ENCODE peak calls at places on chromosomes 5 and 9, in five cellular contexts. A is skeletal muscle cell, L is AG09309, R is left cardiac atrium, Z is T-helper 17 cell. W is an unnamed sample.

GRCh38 chr5:135386886-135387628 is 12.0 kb downstream of the MACROH2A1 start:
- DNase-seq in A (peak), L (peak), R (no peak), Z (no peak), W (no peak)

GRCh38 chr5:36390640-36391039 is 88.9 kb upstream of the RANBP3L start:
- DNase-seq in A (no peak), L (no peak), R (no peak), Z (no peak), W (no peak)

GRCh38 chr5:92380069-92380770 is 997.1 kb upstream of the ARRDC3 start:
- DNase-seq in A (no peak), L (no peak), R (no peak), Z (no peak), W (no peak)

GRCh38 chr5:133259199-133259997 is 207.6 kb downstream of the HSPA4 start:
- DNase-seq in A (no peak), L (no peak), R (no peak), Z (no peak), W (no peak)

GRCh38 chr9:133348763-133349573 is 950 bp downstream of the RPL7A start:
- DNase-seq in A (no peak), L (no peak), R (no peak), Z (no peak), W (no peak)

GRCh38 chr9:109968702-109969450 is 188.9 kb downstream of the PALM2AKAP2 start:
- DNase-seq in A (no peak), L (no peak), R (no peak), Z (no peak), W (no peak)

GRCh38 chr9:132572921-132573320 is 9.5 kb upstream of the BARHL1 start:
- DNase-seq in A (no peak), L (no peak), R (no peak), Z (no peak), W (peak)

GRCh38 chr9:116844621-116845020 is 157.5 kb downstream of the TRIM32 start:
- DNase-seq in A (no peak), L (no peak), R (no peak), Z (no peak), W (peak)

GRCh38 chr5:127355342-127355741 is 64.7 kb downstream of the MEGF10 start:
- DNase-seq in A (no peak), L (no peak), R (no peak), Z (no peak), W (peak)

GRCh38 chr5:7015586-7016256 is 302.5 kb downstream of the TENT4A start:
- DNase-seq in A (no peak), L (no peak), R (no peak), Z (no peak), W (peak)

GRCh38 chr5:94304146-94304545 is 314.3 kb downstream of the KIAA0825 start:
- DNase-seq in A (no peak), L (no peak), R (no peak), Z (no peak), W (no peak)

GRCh38 chr9:34884732-34885131 is 73.4 kb upstream of the PHF24 start:
- DNase-seq in A (no peak), L (no peak), R (no peak), Z (no peak), W (no peak)

GRCh38 chr5:17061973-17062470 is 125.9 kb upstream of the MYO10 start:
- DNase-seq in A (no peak), L (no peak), R (peak), Z (no peak), W (no peak)

GRCh38 chr5:58499951-58500350 is 8.7 kb downstream of the GAPT start:
- DNase-seq in A (no peak), L (no peak), R (no peak), Z (no peak), W (no peak)

GRCh38 chr9:6600006-6600405 is 45.5 kb downstream of the GLDC start:
- DNase-seq in A (no peak), L (no peak), R (no peak), Z (no peak), W (no peak)

GRCh38 chr5:1343315-1343751 is 1.6 kb downstream of the CLPTM1L start:
- DNase-seq in A (no peak), L (no peak), R (no peak), Z (no peak), W (no peak)

GRCh38 chr5:147561435-147561834 is 51.6 kb upstream of the DPYSL3 start:
- DNase-seq in A (no peak), L (no peak), R (no peak), Z (no peak), W (no peak)

GRCh38 chr5:36403601-36404311 is 102.1 kb upstream of the RANBP3L start:
- DNase-seq in A (peak), L (peak), R (peak), Z (no peak), W (no peak)

W was measured in NCI-H82.